ENCODE peak calls at places on chromosomes 13 and 19, in four cellular contexts. G, S, Y and M are unnamed samples.

GRCh38 chr13:111875922-111876321 is 191.0 kb upstream of the SOX1 start:
- DNase-seq in G (no peak), S (no peak), Y (no peak), M (peak)

GRCh38 chr19:48926909-48927308 is 6.6 kb upstream of the DHDH start:
- DNase-seq in G (peak), S (peak), Y (no peak), M (no peak)

GRCh38 chr19:18741566-18742121 is 49.5 kb downstream of the COMP start:
- DNase-seq in G (peak), S (no peak), Y (no peak), M (no peak)

GRCh38 chr19:48874309-48875135 is 2.3 kb downstream of the PPP1R15A start:
- DNase-seq in G (peak), S (peak), Y (no peak), M (no peak)

GRCh38 chr13:77345150-77345780 is 18.4 kb upstream of the MYCBP2 start:
- DNase-seq in G (no peak), S (no peak), Y (no peak), M (no peak)

GRCh38 chr19:39352549-39353285 is 10.5 kb downstream of the SAMD4B start:
- DNase-seq in G (no peak), S (no peak), Y (no peak), M (no peak)

GRCh38 chr13:66992183-66992582 is 238.0 kb downstream of the PCDH9 start:
- DNase-seq in G (peak), S (no peak), Y (no peak), M (no peak)

GRCh38 chr19:1090731-1091543 is 4.2 kb downstream of the POLR2E start:
- DNase-seq in G (no peak), S (no peak), Y (no peak), M (no peak)

GRCh38 chr13:24161010-24161775 is 673 bp downstream of the SPATA13 start:
- DNase-seq in G (no peak), S (peak), Y (no peak), M (no peak)

GRCh38 chr13:70042193-70042592 is 65.4 kb upstream of the ATXN8OS start:
- DNase-seq in G (no peak), S (no peak), Y (no peak), M (no peak)

GRCh38 chr19:52640916-52641315 is 2.8 kb upstream of the ZNF83 start:
- DNase-seq in G (peak), S (no peak), Y (no peak), M (no peak)

GRCh38 chr13:59834801-59835200 is 328.9 kb downstream of the DIAPH3 start:
- DNase-seq in G (peak), S (no peak), Y (no peak), M (no peak)

GRCh38 chr13:111650626-111651025 is 330.2 kb downstream of the TEX29 start:
- DNase-seq in G (no peak), S (no peak), Y (no peak), M (no peak)

GRCh38 chr13:112651750-112652511 is 37.9 kb upstream of the ATP11A start:
- DNase-seq in G (no peak), S (no peak), Y (no peak), M (no peak)